ENCODE peak calls at places on chromosome 1, in four cellular contexts. W, I, Y and F are unnamed samples.

GRCh38 chr1:172531412-172531811 is 1.5 kb upstream of the SUCO start:
- DNase-seq in Y (no peak), I (no peak), W (no peak), F (no peak)

GRCh38 chr1:235953801-235954200 is 87.1 kb upstream of the LYST start:
- DNase-seq in W (no peak), I (no peak), Y (no peak), F (no peak)

GRCh38 chr1:19960621-19961020 is 18.8 kb downstream of the PLA2G2A start:
- DNase-seq in W (no peak), I (no peak), Y (no peak), F (no peak)

GRCh38 chr1:22507582-22507981 is 55.7 kb upstream of the EPHA8 start:
- DNase-seq in W (no peak), Y (no peak), I (no peak), F (no peak)

GRCh38 chr1:225817611-225818061 is 7.7 kb downstream of the EPHX1 start:
- DNase-seq in W (peak), Y (peak), I (no peak), F (peak)

GRCh38 chr1:109963864-109964263 is 20.7 kb upstream of the AHCYL1 start:
- DNase-seq in W (no peak), Y (no peak), I (no peak), F (no peak)

GRCh38 chr1:61140056-61140549 is 57.7 kb downstream of the NFIA start:
- DNase-seq in Y (no peak), W (no peak), I (no peak), F (no peak)

GRCh38 chr1:206796984-206797402 is 24.7 kb upstream of the IL10 start:
- DNase-seq in W (no peak), Y (no peak), I (no peak), F (no peak)

GRCh38 chr1:29515188-29515955 is 279.1 kb downstream of the PTPRU start:
- DNase-seq in I (no peak), W (no peak), Y (peak), F (peak)

GRCh38 chr1:175221548-175222175 is 29.1 kb upstream of the KIAA0040 start:
- DNase-seq in W (no peak), I (no peak), Y (no peak), F (no peak)

GRCh38 chr1:195899762-195900352 is 708.4 kb downstream of the KCNT2 start:
- DNase-seq in Y (no peak), W (no peak), I (no peak), F (no peak)

GRCh38 chr1:212984522-212985291 is 31.0 kb downstream of the ANGEL2 start:
- DNase-seq in Y (no peak), W (no peak), I (no peak), F (no peak)

GRCh38 chr1:40267767-40268187 is 9.7 kb downstream of the ZMPSTE24 start:
- DNase-seq in I (no peak), Y (no peak), W (no peak), F (no peak)

GRCh38 chr1:94541175-94542087 is at the start of gene F3:
- DNase-seq in I (peak), Y (peak), W (peak), F (peak)

GRCh38 chr1:93029317-93029716 is 49.8 kb upstream of the MTF2 start:
- DNase-seq in W (peak), I (no peak), Y (no peak), F (no peak)

GRCh38 chr1:198245379-198245778 is 88.6 kb downstream of the NEK7 start:
- DNase-seq in I (no peak), Y (no peak), W (no peak), F (no peak)

GRCh38 chr1:231091853-231092301 is 51.8 kb upstream of the FAM89A start:
- DNase-seq in Y (no peak), W (peak), I (peak), F (no peak)

GRCh38 chr1:201624741-201625646 is 86.1 kb downstream of the NAV1 start:
- DNase-seq in Y (no peak), I (no peak), W (no peak), F (no peak)

GRCh38 chr1:39491146-39491921 is at the start of gene BMP8A:
- DNase-seq in I (peak), W (peak), Y (peak), F (no peak)